ENCODE peak calls at places on chromosomes 3 and 15, in six cellular contexts. G is breast epithelium, M is transverse colon, K is testis, X is A549, O is stomach. V is an unnamed sample.
A peak's percentile ranks its signal among the peaks of the same experiment; 100 is the strongest.

GRCh38 chr3:66412176-66412887 is 88.5 kb downstream of the LRIG1 start:
- DNase-seq in G (no peak), M (no peak), K (no peak), X (no peak), O (no peak), V (no peak)

GRCh38 chr15:75647370-75648155 is at the start of gene SNX33:
- DNase-seq in G (peak; percentile 75), M (peak; percentile 84), K (peak; percentile 66), X (peak; percentile 81), O (peak; percentile 82), V (no peak)

GRCh38 chr15:63277044-63277892 is at the start of gene APH1B:
- DNase-seq in G (peak; percentile 79), M (peak; percentile 90), K (peak; percentile 84), X (peak; percentile 83), O (peak; percentile 86), V (peak; percentile 43)

GRCh38 chr3:134079111-134079531 is 49.4 kb upstream of the SLCO2A1 start:
- DNase-seq in G (no peak), M (no peak), K (peak; percentile 6), X (no peak), O (no peak), V (no peak)

GRCh38 chr15:99029358-99029871 is 21.8 kb upstream of the PGPEP1L start:
- DNase-seq in G (no peak), M (no peak), K (no peak), X (no peak), O (no peak), V (no peak)

GRCh38 chr3:85433334-85433733 is 474.5 kb downstream of the CADM2 start:
- DNase-seq in G (no peak), M (no peak), K (no peak), X (no peak), O (no peak), V (no peak)

GRCh38 chr3:39180183-39180545 is 12.2 kb downstream of the XIRP1 start:
- DNase-seq in G (no peak), M (no peak), K (no peak), X (no peak), O (no peak), V (no peak)

GRCh38 chr15:91956026-91956723 is 102.7 kb downstream of the SLCO3A1 start:
- DNase-seq in G (no peak), M (no peak), K (no peak), X (no peak), O (no peak), V (no peak)

GRCh38 chr3:74621581-74621980 is 7.1 kb upstream of the CNTN3 start:
- DNase-seq in G (no peak), M (no peak), K (no peak), X (no peak), O (no peak), V (no peak)

GRCh38 chr15:37015025-37015424 is 85.3 kb downstream of the MEIS2 start:
- DNase-seq in G (no peak), M (no peak), K (no peak), X (no peak), O (no peak), V (no peak)

GRCh38 chr3:160128086-160128485 is 97.1 kb upstream of the C3orf80 start:
- DNase-seq in G (no peak), M (no peak), K (no peak), X (no peak), O (no peak), V (no peak)

GRCh38 chr3:10194328-10195071 is 29.8 kb downstream of the IRAK2 start:
- DNase-seq in G (no peak), M (peak; percentile 40), K (peak; percentile 85), X (no peak), O (no peak), V (no peak)

GRCh38 chr15:62788224-62788623 is 254.3 kb upstream of the TPM1 start:
- DNase-seq in G (no peak), M (no peak), K (peak; percentile 31), X (no peak), O (no peak), V (no peak)

GRCh38 chr3:9884555-9885165 is 4.6 kb upstream of the CIDEC start:
- DNase-seq in G (no peak), M (no peak), K (no peak), X (peak; percentile 93), O (no peak), V (no peak)

GRCh38 chr3:146747928-146748327 is 142.8 kb upstream of the PLSCR5 start:
- DNase-seq in G (no peak), M (no peak), K (no peak), X (peak; percentile 10), O (no peak), V (no peak)

GRCh38 chr15:94205366-94205765 is 26.0 kb upstream of the MCTP2 start:
- DNase-seq in G (no peak), M (no peak), K (no peak), X (no peak), O (no peak), V (no peak)

GRCh38 chr3:55272031-55272645 is 215.0 kb downstream of the WNT5A start:
- DNase-seq in G (no peak), M (no peak), K (peak; percentile 52), X (no peak), O (no peak), V (no peak)

GRCh38 chr3:133970916-133971315 is 58.8 kb downstream of the SLCO2A1 start:
- DNase-seq in G (no peak), M (no peak), K (no peak), X (no peak), O (no peak), V (no peak)

GRCh38 chr3:14884665-14885064 is 62.7 kb upstream of the NR2C2 start:
- DNase-seq in G (no peak), M (no peak), K (no peak), X (no peak), O (no peak), V (no peak)

DNA sequence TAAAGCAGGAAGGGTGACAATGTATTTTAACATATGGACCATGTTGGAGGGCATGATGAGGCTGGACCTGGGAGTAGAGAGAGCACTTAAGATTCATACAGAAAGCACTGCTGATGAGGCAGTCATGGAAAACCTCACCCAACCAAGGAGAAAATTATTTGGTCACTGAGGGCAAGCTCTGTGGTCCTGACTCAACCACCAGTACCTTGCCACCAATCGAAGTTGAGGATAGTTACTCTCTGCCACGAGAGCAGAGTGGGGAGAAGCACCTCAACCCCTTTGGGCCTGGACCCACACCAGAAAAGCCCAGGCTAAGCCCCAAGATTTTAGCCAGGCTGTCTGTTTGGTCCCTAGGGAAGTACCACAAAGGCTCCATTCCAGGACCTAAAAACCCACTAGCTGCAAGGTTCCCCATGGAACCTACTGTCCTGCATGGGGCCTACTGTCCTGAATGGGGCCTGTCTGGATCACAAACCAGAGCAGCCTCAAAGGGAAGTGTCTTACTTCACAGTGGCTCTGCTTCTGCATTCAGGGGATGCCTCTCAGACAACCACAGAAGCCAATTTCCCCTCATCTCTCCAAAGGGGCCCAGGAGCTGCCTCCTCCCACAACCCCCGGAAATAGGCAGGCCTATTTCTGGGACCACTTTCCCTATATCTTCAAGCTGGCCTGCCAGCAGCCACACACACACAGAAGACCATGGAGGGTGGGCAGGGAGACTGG is 4.2 kb downstream of the CCDC71 start:
- DNase-seq in G (no peak), M (no peak), K (no peak), X (no peak), O (no peak), V (no peak)
- TF ChIP-seq POLR2A in G (no peak), M (no peak), K (no peak), X (no peak), O (no peak), V (no peak)

GRCh38 chr3:130811552-130811951 is 64.9 kb upstream of the PIK3R4 start:
- DNase-seq in G (no peak), M (no peak), K (no peak), X (no peak), O (no peak), V (no peak)
- H3K4me3 ChIP-seq in G (no peak overlapping the region), M (no peak overlapping the region), K (no peak overlapping the region), X (no peak overlapping the region), O (no peak overlapping the region), V (no peak overlapping the region)

GRCh38 chr15:41258706-41259471 is 27.8 kb downstream of the CHP1 start:
- DNase-seq in G (no peak), M (peak; percentile 43), K (no peak), X (peak; percentile 87), O (peak; percentile 43), V (no peak)

GRCh38 chr15:41254560-41254959 is 23.5 kb downstream of the CHP1 start:
- DNase-seq in G (no peak), M (no peak), K (no peak), X (no peak), O (no peak), V (no peak)

GRCh38 chr15:41256577-41257038 is 25.5 kb downstream of the CHP1 start:
- DNase-seq in G (no peak), M (no peak), K (no peak), X (peak; percentile 91), O (no peak), V (no peak)

GRCh38 chr15:41259546-41260189 is 28.6 kb downstream of the CHP1 start:
- DNase-seq in G (no peak), M (peak; percentile 68), K (no peak), X (peak; percentile 37), O (peak; percentile 40), V (no peak)

GRCh38 chr15:41256103-41256502 is 25.0 kb downstream of the CHP1 start:
- DNase-seq in G (no peak), M (no peak), K (no peak), X (peak; percentile 48), O (no peak), V (no peak)
- H3K27ac ChIP-seq in G (peak overlapping the region; percentile 52), M (no peak overlapping the region), K (no peak overlapping the region), X (peak overlapping the region; percentile 99), O (peak overlapping the region; percentile 50), V (no peak overlapping the region)

GRCh38 chr3:52842424-52842823 is 7.6 kb upstream of the MUSTN1 start:
- DNase-seq in G (no peak), M (no peak), K (no peak), X (no peak), O (no peak), V (no peak)
- TF ChIP-seq POLR2A in G (no peak), M (no peak), K (no peak), X (no peak), O (no peak), V (no peak)

GRCh38 chr3:136351351-136351750 is 101.2 kb downstream of the PCCB start:
- DNase-seq in G (no peak), M (no peak), K (no peak), X (no peak), O (no peak), V (no peak)

GRCh38 chr3:136351905-136352304 is 101.8 kb downstream of the PCCB start:
- DNase-seq in G (no peak), M (no peak), K (no peak), X (no peak), O (no peak), V (no peak)

GRCh38 chr3:136353461-136353860 is 103.3 kb downstream of the PCCB start:
- DNase-seq in G (no peak), M (no peak), K (no peak), X (no peak), O (no peak), V (no peak)

GRCh38 chr3:136350132-136350531 is 100.0 kb downstream of the PCCB start:
- DNase-seq in G (no peak), M (peak; percentile 14), K (no peak), X (peak; percentile 33), O (no peak), V (no peak)

GRCh38 chr3:136350557-136350956 is 100.4 kb downstream of the PCCB start:
- DNase-seq in G (no peak), M (no peak), K (no peak), X (no peak), O (no peak), V (no peak)
- H3K4me3 ChIP-seq in G (no peak overlapping the region), M (no peak overlapping the region), K (no peak overlapping the region), X (no peak overlapping the region), O (no peak overlapping the region), V (no peak overlapping the region)

GRCh38 chr15:67850995-67851535 is 11.2 kb upstream of the RNU6-1 start:
- DNase-seq in G (no peak), M (no peak), K (no peak), X (no peak), O (no peak), V (no peak)
- H3K27ac ChIP-seq in G (no peak overlapping the region), M (no peak overlapping the region), K (no peak overlapping the region), X (peak overlapping the region; percentile 58), O (no peak overlapping the region), V (no peak overlapping the region)